ENCODE peak calls at places on chromosomes 4 and X, in seven cellular contexts. One of them, this sample, is unnamed.
A peak's percentile ranks its signal among the peaks of the same experiment; 100 is the strongest.

GRCh38 chrX:11787564-11787963 is 29.5 kb downstream of the MSL3 start:
- DNase-seq in fibroblast of lung: peak; percentile 50
- DNase-seq in GM23248: peak; percentile 59
- DNase-seq in NT2/D1: peak; percentile 68
- DNase-seq in SK-N-SH: peak; percentile 64
- DNase-seq in MM.1S: no peak
- DNase-seq in adipocyte: peak; percentile 65
- DNase-seq in this sample: peak; percentile 13

GRCh38 chrX:134718329-134719317 is 60.4 kb upstream of the PLAC1 start:
- DNase-seq in MM.1S: peak; percentile 72
- DNase-seq in SK-N-SH: no peak
- DNase-seq in adipocyte: peak; percentile 75
- DNase-seq in GM23248: peak; percentile 93
- DNase-seq in fibroblast of lung: peak; percentile 89
- DNase-seq in NT2/D1: no peak
- DNase-seq in this sample: peak; percentile 94

GRCh38 chr4:104302731-104303130 is 192.0 kb downstream of the CXXC4 start:
- DNase-seq in adipocyte: no peak
- DNase-seq in fibroblast of lung: no peak
- DNase-seq in SK-N-SH: no peak
- DNase-seq in NT2/D1: no peak
- DNase-seq in GM23248: no peak
- DNase-seq in MM.1S: no peak
- DNase-seq in this sample: no peak

GRCh38 chrX:8868906-8869305 is 67.7 kb upstream of the FAM9A start:
- DNase-seq in adipocyte: peak; percentile 62
- DNase-seq in GM23248: peak; percentile 67
- DNase-seq in fibroblast of lung: peak; percentile 64
- DNase-seq in SK-N-SH: no peak
- DNase-seq in NT2/D1: no peak
- DNase-seq in MM.1S: no peak
- DNase-seq in this sample: no peak

GRCh38 chrX:40864972-40865371 is 129.6 kb upstream of the MED14 start:
- DNase-seq in fibroblast of lung: peak; percentile 40
- DNase-seq in MM.1S: no peak
- DNase-seq in GM23248: peak; percentile 79
- DNase-seq in NT2/D1: no peak
- DNase-seq in SK-N-SH: no peak
- DNase-seq in adipocyte: peak; percentile 50
- DNase-seq in this sample: peak; percentile 89

GRCh38 chr4:30825008-30825765 is 105.0 kb downstream of the PCDH7 start:
- DNase-seq in NT2/D1: no peak
- DNase-seq in adipocyte: peak; percentile 33
- DNase-seq in MM.1S: no peak
- DNase-seq in fibroblast of lung: no peak
- DNase-seq in SK-N-SH: no peak
- DNase-seq in GM23248: no peak
- DNase-seq in this sample: peak; percentile 64

GRCh38 chr4:89586318-89586717 is 250.6 kb downstream of the SNCA start:
- DNase-seq in MM.1S: no peak
- DNase-seq in adipocyte: no peak
- DNase-seq in fibroblast of lung: peak; percentile 15
- DNase-seq in NT2/D1: no peak
- DNase-seq in SK-N-SH: no peak
- DNase-seq in GM23248: no peak
- DNase-seq in this sample: no peak

GRCh38 chr4:55216871-55217635 is 91.7 kb upstream of the KDR start:
- DNase-seq in adipocyte: no peak
- DNase-seq in GM23248: peak; percentile 28
- DNase-seq in fibroblast of lung: no peak
- DNase-seq in NT2/D1: no peak
- DNase-seq in SK-N-SH: no peak
- DNase-seq in MM.1S: no peak
- DNase-seq in this sample: no peak

GRCh38 chr4:60344908-60345307 is 855.2 kb upstream of the ADGRL3 start:
- DNase-seq in fibroblast of lung: peak; percentile 91
- DNase-seq in NT2/D1: no peak
- DNase-seq in adipocyte: peak; percentile 10
- DNase-seq in GM23248: no peak
- DNase-seq in MM.1S: no peak
- DNase-seq in SK-N-SH: no peak
- DNase-seq in this sample: no peak

GRCh38 chr4:176306837-176307590 is 12.8 kb upstream of the SPCS3 start:
- DNase-seq in SK-N-SH: no peak
- DNase-seq in NT2/D1: no peak
- DNase-seq in MM.1S: no peak
- DNase-seq in fibroblast of lung: no peak
- DNase-seq in adipocyte: no peak
- DNase-seq in GM23248: no peak
- DNase-seq in this sample: no peak

GRCh38 chr4:148454835-148455234 is 12.6 kb upstream of the NR3C2 start:
- DNase-seq in adipocyte: no peak
- DNase-seq in GM23248: peak; percentile 31
- DNase-seq in SK-N-SH: no peak
- DNase-seq in MM.1S: no peak
- DNase-seq in fibroblast of lung: no peak
- DNase-seq in NT2/D1: no peak
- DNase-seq in this sample: no peak

GRCh38 chrX:40172169-40172979 is 74.6 kb upstream of the BCOR start:
- DNase-seq in SK-N-SH: no peak
- DNase-seq in NT2/D1: no peak
- DNase-seq in fibroblast of lung: peak; percentile 56
- DNase-seq in GM23248: peak; percentile 77
- DNase-seq in adipocyte: peak; percentile 76
- DNase-seq in MM.1S: no peak
- DNase-seq in this sample: peak; percentile 42

GRCh38 chr4:78099058-78099457 is 41.9 kb downstream of the FRAS1 start:
- DNase-seq in GM23248: no peak
- DNase-seq in fibroblast of lung: no peak
- DNase-seq in NT2/D1: no peak
- DNase-seq in MM.1S: no peak
- DNase-seq in SK-N-SH: no peak
- DNase-seq in adipocyte: no peak
- DNase-seq in this sample: no peak

GRCh38 chrX:24027086-24027485 is at the start of gene KLHL15:
- DNase-seq in SK-N-SH: no peak
- DNase-seq in adipocyte: no peak
- DNase-seq in fibroblast of lung: no peak
- DNase-seq in NT2/D1: no peak
- DNase-seq in GM23248: no peak
- DNase-seq in MM.1S: no peak
- DNase-seq in this sample: no peak

GRCh38 chrX:39381446-39381845 is 580.2 kb downstream of the MID1IP1 start:
- DNase-seq in fibroblast of lung: peak; percentile 2
- DNase-seq in adipocyte: no peak
- DNase-seq in SK-N-SH: no peak
- DNase-seq in MM.1S: no peak
- DNase-seq in GM23248: no peak
- DNase-seq in NT2/D1: no peak
- DNase-seq in this sample: no peak

GRCh38 chrX:115650916-115651315 is 89.9 kb downstream of the PLS3 start:
- DNase-seq in GM23248: peak; percentile 60
- DNase-seq in NT2/D1: peak; percentile 57
- DNase-seq in adipocyte: peak; percentile 80
- DNase-seq in MM.1S: peak; percentile 60
- DNase-seq in SK-N-SH: peak; percentile 52
- DNase-seq in fibroblast of lung: peak; percentile 56
- DNase-seq in this sample: peak; percentile 23

GRCh38 chr4:105709081-105709450 is 482 bp downstream of the GSTCD start:
- DNase-seq in GM23248: peak; percentile 57
- DNase-seq in SK-N-SH: no peak
- DNase-seq in NT2/D1: peak; percentile 2
- DNase-seq in adipocyte: peak; percentile 53
- DNase-seq in MM.1S: peak; percentile 13
- DNase-seq in fibroblast of lung: peak; percentile 17
- DNase-seq in this sample: peak; percentile 11

GRCh38 chr4:41009411-41009810 is 204.9 kb downstream of the APBB2 start:
- DNase-seq in fibroblast of lung: peak; percentile 64
- DNase-seq in NT2/D1: no peak
- DNase-seq in MM.1S: no peak
- DNase-seq in GM23248: peak; percentile 82
- DNase-seq in SK-N-SH: no peak
- DNase-seq in adipocyte: peak; percentile 61
- DNase-seq in this sample: peak; percentile 69

GRCh38 chrX:107571296-107571998 is 56.9 kb upstream of the PRPS1 start:
- DNase-seq in adipocyte: peak; percentile 72
- DNase-seq in fibroblast of lung: peak; percentile 84
- DNase-seq in MM.1S: no peak
- DNase-seq in GM23248: peak; percentile 93
- DNase-seq in SK-N-SH: no peak
- DNase-seq in NT2/D1: no peak
- DNase-seq in this sample: peak; percentile 96

GRCh38 chr4:153464068-153464467 is 2.1 kb upstream of the TMEM131L start:
- DNase-seq in GM23248: no peak
- DNase-seq in NT2/D1: no peak
- DNase-seq in adipocyte: peak; percentile 16
- DNase-seq in fibroblast of lung: no peak
- DNase-seq in MM.1S: no peak
- DNase-seq in SK-N-SH: no peak
- DNase-seq in this sample: no peak

GRCh38 chrX:112218388-112218787 is 135.8 kb upstream of the TRPC5 start:
- DNase-seq in NT2/D1: no peak
- DNase-seq in fibroblast of lung: no peak
- DNase-seq in SK-N-SH: no peak
- DNase-seq in adipocyte: no peak
- DNase-seq in GM23248: no peak
- DNase-seq in MM.1S: no peak
- DNase-seq in this sample: no peak

GRCh38 chrX:41276661-41277506 is 57.1 kb upstream of the DDX3X start:
- DNase-seq in fibroblast of lung: peak; percentile 16
- DNase-seq in GM23248: no peak
- DNase-seq in adipocyte: no peak
- DNase-seq in NT2/D1: no peak
- DNase-seq in MM.1S: no peak
- DNase-seq in SK-N-SH: no peak
- DNase-seq in this sample: no peak

GRCh38 chrX:154714925-154715324 is 36.0 kb downstream of the GAB3 start:
- DNase-seq in adipocyte: peak; percentile 77
- DNase-seq in fibroblast of lung: peak; percentile 58
- DNase-seq in MM.1S: peak; percentile 55
- DNase-seq in GM23248: peak; percentile 44
- DNase-seq in NT2/D1: peak; percentile 35
- DNase-seq in SK-N-SH: peak; percentile 63
- DNase-seq in this sample: no peak

GRCh38 chr4:39635023-39635422 is 3.6 kb downstream of the SMIM14 start:
- DNase-seq in SK-N-SH: no peak
- DNase-seq in fibroblast of lung: no peak
- DNase-seq in GM23248: peak; percentile 10
- DNase-seq in NT2/D1: no peak
- DNase-seq in adipocyte: peak; percentile 24
- DNase-seq in MM.1S: no peak
- DNase-seq in this sample: no peak

DNA sequence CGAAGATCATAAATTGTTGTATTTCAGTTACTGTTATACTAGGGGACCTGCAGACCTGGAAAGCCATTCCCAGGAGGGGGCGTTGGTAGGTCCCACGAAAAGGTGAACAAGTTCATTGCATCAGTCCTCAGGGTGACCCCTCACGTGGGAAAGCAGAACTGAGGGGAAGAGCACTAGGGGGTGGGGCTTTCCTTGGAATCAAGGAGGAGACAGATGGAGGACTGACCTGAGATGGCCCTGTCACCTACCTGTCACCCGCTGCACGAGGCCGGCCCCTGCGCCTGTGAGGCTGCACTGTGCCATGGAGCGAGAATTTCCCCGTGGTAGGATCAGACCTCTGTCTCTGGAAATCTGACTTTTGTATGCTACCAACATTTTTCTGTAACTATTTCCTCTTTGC is 41.8 kb upstream of the CLDN24 start:
- DNase-seq in NT2/D1: no peak
- DNase-seq in adipocyte: no peak
- DNase-seq in MM.1S: no peak
- DNase-seq in fibroblast of lung: no peak
- DNase-seq in GM23248: no peak
- DNase-seq in SK-N-SH: no peak
- DNase-seq in this sample: no peak
- H3K9ac ChIP-seq in NT2/D1: no peak overlapping the region
- H3K9ac ChIP-seq in adipocyte: no peak overlapping the region
- H3K9ac ChIP-seq in MM.1S: no peak overlapping the region
- H3K9ac ChIP-seq in fibroblast of lung: no peak overlapping the region
- H3K9ac ChIP-seq in GM23248: no peak overlapping the region
- H3K9ac ChIP-seq in SK-N-SH: no peak overlapping the region
- H3K9ac ChIP-seq in this sample: no peak overlapping the region

DNA sequence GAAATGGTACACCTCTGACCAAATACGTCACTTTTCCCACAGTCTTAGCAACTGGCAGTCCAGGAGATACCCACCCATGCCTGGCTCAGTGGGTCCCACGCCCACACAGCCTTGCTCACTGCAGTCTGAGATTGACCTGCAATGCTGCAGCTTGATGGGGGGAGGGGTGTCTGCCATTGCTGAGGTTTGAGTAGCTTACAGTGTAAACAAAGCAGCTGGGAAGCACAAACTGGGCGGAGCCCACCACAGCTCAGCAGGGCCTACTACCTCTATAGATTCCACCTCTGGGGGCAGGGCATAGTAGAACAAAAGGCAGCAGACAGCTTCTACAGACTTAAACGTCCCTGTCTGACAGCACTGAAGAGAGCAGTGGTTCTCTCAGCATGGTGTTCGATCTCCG is 52.7 kb downstream of the AMER1 start:
- DNase-seq in GM23248: no peak
- DNase-seq in MM.1S: no peak
- DNase-seq in SK-N-SH: no peak
- DNase-seq in adipocyte: no peak
- DNase-seq in fibroblast of lung: no peak
- DNase-seq in NT2/D1: peak; percentile 82
- DNase-seq in this sample: no peak
- H3K4me3 ChIP-seq in GM23248: no peak overlapping the region
- H3K4me3 ChIP-seq in MM.1S: no peak overlapping the region
- H3K4me3 ChIP-seq in SK-N-SH: no peak overlapping the region
- H3K4me3 ChIP-seq in adipocyte: no peak overlapping the region
- H3K4me3 ChIP-seq in fibroblast of lung: no peak overlapping the region
- H3K4me3 ChIP-seq in NT2/D1: no peak overlapping the region
- H3K4me3 ChIP-seq in this sample: no peak overlapping the region

GRCh38 chr4:95209942-95210341 is 338.8 kb downstream of the UNC5C start:
- DNase-seq in fibroblast of lung: no peak
- DNase-seq in MM.1S: no peak
- DNase-seq in SK-N-SH: no peak
- DNase-seq in adipocyte: no peak
- DNase-seq in NT2/D1: no peak
- DNase-seq in GM23248: no peak
- DNase-seq in this sample: no peak
- H3K27me3 ChIP-seq in fibroblast of lung: no peaks in the 10 kb centered on the region
- H3K27me3 ChIP-seq in MM.1S: no peaks in the 10 kb centered on the region
- H3K27me3 ChIP-seq in SK-N-SH: no peaks in the 10 kb centered on the region
- H3K27me3 ChIP-seq in adipocyte: no peaks in the 10 kb centered on the region
- H3K27me3 ChIP-seq in NT2/D1: no peaks in the 10 kb centered on the region
- H3K27me3 ChIP-seq in GM23248: peaks cover 57% of the 10 kb centered on the region
- H3K27me3 ChIP-seq in this sample: no peaks in the 10 kb centered on the region

DNA sequence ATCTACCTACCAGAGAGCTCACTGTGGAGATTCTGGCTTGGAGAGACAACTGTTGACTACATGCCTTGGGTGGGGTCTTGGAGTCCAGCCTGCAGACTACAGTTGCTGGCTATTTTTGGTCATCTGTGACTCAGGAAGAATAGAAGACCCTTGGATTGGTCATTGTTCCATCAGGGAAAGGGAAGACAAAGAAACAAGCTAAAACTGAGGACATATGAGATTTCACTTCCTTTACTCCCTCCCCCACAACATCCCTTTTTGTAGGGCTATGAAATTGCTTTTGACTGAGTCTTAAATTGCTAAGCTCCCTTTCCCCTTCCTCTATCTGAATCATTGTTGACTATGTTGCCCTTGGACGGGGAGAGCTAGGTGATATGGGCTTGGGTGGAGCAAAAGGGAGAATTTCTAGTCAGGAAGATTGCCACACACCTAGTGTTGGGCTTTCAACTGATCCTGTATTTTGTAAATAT is 11.7 kb downstream of the MSN start:
- DNase-seq in fibroblast of lung: no peak
- DNase-seq in SK-N-SH: no peak
- DNase-seq in NT2/D1: no peak
- DNase-seq in MM.1S: no peak
- DNase-seq in adipocyte: no peak
- DNase-seq in GM23248: peak; percentile 63
- DNase-seq in this sample: peak; percentile 74
- H3K9ac ChIP-seq in fibroblast of lung: no peak overlapping the region
- H3K9ac ChIP-seq in SK-N-SH: peak overlapping the region; percentile 28
- H3K9ac ChIP-seq in NT2/D1: no peak overlapping the region
- H3K9ac ChIP-seq in MM.1S: no peak overlapping the region
- H3K9ac ChIP-seq in adipocyte: no peak overlapping the region
- H3K9ac ChIP-seq in GM23248: peak overlapping the region; percentile 53
- H3K9ac ChIP-seq in this sample: peak overlapping the region; percentile 74